ENCODE peak calls at places on chromosomes 4 and X, in nine cellular contexts. C, I, N, F, J, O, S, W and M are unnamed samples.

GRCh38 chr4:153520871-153521329 is 54.7 kb downstream of the TMEM131L start:
- DNase-seq in C (no peak), I (no peak), N (no peak), F (no peak), J (no peak), O (no peak), S (no peak), W (no peak), M (no peak)

GRCh38 chr4:173652283-173652931 is 122.4 kb upstream of the HAND2 start:
- DNase-seq in C (no peak), I (no peak), N (no peak), F (no peak), J (no peak), O (no peak), S (no peak), W (no peak), M (no peak)

GRCh38 chrX:41468647-41469323 is 21.6 kb downstream of the NYX start:
- DNase-seq in C (no peak), I (no peak), N (no peak), F (no peak), J (peak), O (peak), S (peak), W (no peak), M (peak)

GRCh38 chrX:22389544-22390243 is 117.0 kb downstream of the CBLL2 start:
- DNase-seq in C (no peak), I (no peak), N (peak), F (no peak), J (peak), O (no peak), S (peak), W (no peak), M (peak)

GRCh38 chr4:13988347-13989265 is 361.1 kb upstream of the BOD1L1 start:
- DNase-seq in C (peak), I (no peak), N (peak), F (no peak), J (peak), O (no peak), S (no peak), W (no peak), M (peak)

GRCh38 chr4:72286185-72286584 is 254.4 kb downstream of the NPFFR2 start:
- DNase-seq in C (no peak), I (no peak), N (no peak), F (no peak), J (peak), O (no peak), S (no peak), W (no peak), M (no peak)

GRCh38 chrX:104877504-104877903 is 311.5 kb downstream of the IL1RAPL2 start:
- DNase-seq in C (no peak), I (no peak), N (no peak), F (no peak), J (no peak), O (no peak), S (no peak), W (no peak), M (no peak)

GRCh38 chrX:6227445-6227820 is 1.2 kb downstream of the NLGN4X start:
- DNase-seq in C (no peak), I (no peak), N (no peak), F (no peak), J (no peak), O (no peak), S (peak), W (no peak), M (no peak)

GRCh38 chr4:101693842-101694398 is 96.6 kb upstream of the BANK1 start:
- DNase-seq in C (no peak), I (peak), N (no peak), F (no peak), J (no peak), O (peak), S (peak), W (no peak), M (no peak)

GRCh38 chr4:42608551-42608950 is 48.4 kb downstream of the ATP8A1 start:
- DNase-seq in C (no peak), I (no peak), N (no peak), F (no peak), J (no peak), O (no peak), S (no peak), W (no peak), M (no peak)

GRCh38 chrX:20252392-20253231 is 14.1 kb downstream of the RPS6KA3 start:
- DNase-seq in C (peak), I (peak), N (no peak), F (peak), J (peak), O (peak), S (peak), W (peak), M (no peak)

GRCh38 chrX:105463483-105463882 is 243.0 kb upstream of the TEX13A start:
- DNase-seq in C (no peak), I (no peak), N (no peak), F (no peak), J (peak), O (no peak), S (no peak), W (no peak), M (peak)

GRCh38 chrX:115029869-115030564 is 12.6 kb upstream of the IL13RA2 start:
- DNase-seq in C (no peak), I (no peak), N (no peak), F (no peak), J (no peak), O (no peak), S (no peak), W (no peak), M (no peak)

GRCh38 chr4:93791570-93792195 is 36.9 kb upstream of the ATOH1 start:
- DNase-seq in C (no peak), I (peak), N (peak), F (no peak), J (peak), O (peak), S (peak), W (peak), M (no peak)

GRCh38 chr4:47031011-47031678 is at the start of gene GABRB1:
- DNase-seq in C (peak), I (no peak), N (peak), F (no peak), J (peak), O (peak), S (no peak), W (peak), M (no peak)

GRCh38 chr4:16034010-16034829 is 49.6 kb downstream of the PROM1 start:
- DNase-seq in C (no peak), I (no peak), N (no peak), F (no peak), J (peak), O (no peak), S (no peak), W (no peak), M (no peak)

GRCh38 chr4:158496030-158496741 is 25.5 kb upstream of the RXFP1 start:
- DNase-seq in C (no peak), I (peak), N (no peak), F (no peak), J (no peak), O (no peak), S (no peak), W (peak), M (no peak)

GRCh38 chr4:173420821-173421220 is 21.9 kb upstream of the SCRG1 start:
- DNase-seq in C (no peak), I (no peak), N (no peak), F (no peak), J (no peak), O (no peak), S (no peak), W (no peak), M (no peak)

GRCh38 chr4:138078264-138078663 is 163.9 kb downstream of the SLC7A11 start:
- DNase-seq in C (no peak), I (no peak), N (no peak), F (no peak), J (no peak), O (no peak), S (no peak), W (no peak), M (no peak)

GRCh38 chr4:76216975-76217814 is 3.6 kb upstream of the SCARB2 start:
- DNase-seq in C (no peak), I (no peak), N (no peak), F (no peak), J (no peak), O (no peak), S (peak), W (no peak), M (no peak)

GRCh38 chrX:18961686-18962085 is 22.2 kb downstream of the PHKA2 start:
- DNase-seq in C (no peak), I (no peak), N (peak), F (no peak), J (peak), O (no peak), S (no peak), W (peak), M (no peak)

GRCh38 chrX:43557792-43558191 is 98.3 kb upstream of the MAOA start:
- DNase-seq in C (no peak), I (peak), N (peak), F (peak), J (peak), O (peak), S (peak), W (peak), M (no peak)

GRCh38 chr4:125316781-125317525 is 2.2 kb downstream of the FAT4 start:
- DNase-seq in C (peak), I (no peak), N (peak), F (no peak), J (peak), O (no peak), S (no peak), W (no peak), M (no peak)

GRCh38 chrX:76195579-76195978 is 22.7 kb downstream of the PBDC1 start:
- DNase-seq in C (no peak), I (no peak), N (no peak), F (no peak), J (no peak), O (no peak), S (no peak), W (no peak), M (no peak)

GRCh38 chrX:134551365-134552095 is 91.6 kb downstream of the HPRT1 start:
- DNase-seq in C (no peak), I (no peak), N (no peak), F (no peak), J (peak), O (no peak), S (no peak), W (no peak), M (no peak)

GRCh38 chr4:84632092-84632491 is 49.2 kb downstream of the CDS1 start:
- DNase-seq in C (no peak), I (no peak), N (no peak), F (no peak), J (peak), O (no peak), S (no peak), W (no peak), M (peak)

GRCh38 chr4:48109413-48110263 is 24.4 kb downstream of the TXK start:
- DNase-seq in C (no peak), I (peak), N (no peak), F (no peak), J (peak), O (peak), S (peak), W (peak), M (no peak)

GRCh38 chr4:123450393-123450792 is 53.8 kb downstream of the SPRY1 start:
- DNase-seq in C (no peak), I (no peak), N (no peak), F (no peak), J (no peak), O (no peak), S (no peak), W (no peak), M (no peak)

GRCh38 chr4:6050551-6050950 is 32.3 kb upstream of the C4orf50 start:
- DNase-seq in C (no peak), I (no peak), N (no peak), F (no peak), J (no peak), O (no peak), S (no peak), W (no peak), M (no peak)

GRCh38 chr4:90181644-90182043 is 54.5 kb downstream of the CCSER1 start:
- DNase-seq in C (no peak), I (no peak), N (no peak), F (no peak), J (no peak), O (no peak), S (no peak), W (no peak), M (no peak)

GRCh38 chr4:106738121-106738520 is 298.0 kb downstream of the DKK2 start:
- DNase-seq in C (no peak), I (no peak), N (no peak), F (no peak), J (no peak), O (no peak), S (no peak), W (no peak), M (no peak)

GRCh38 chrX:49271341-49271740 is 1.7 kb downstream of the PPP1R3F start:
- DNase-seq in C (peak), I (no peak), N (no peak), F (no peak), J (no peak), O (no peak), S (no peak), W (no peak), M (no peak)

GRCh38 chr4:6885953-6886557 is 23.6 kb upstream of the TBC1D14 start:
- DNase-seq in C (peak), I (peak), N (peak), F (no peak), J (peak), O (peak), S (no peak), W (no peak), M (no peak)